ENCODE peak calls at places on chromosomes 6 and 20, in nine cellular contexts. One of them, this sample, is unnamed.

GRCh38 chr20:34017610-34018009 is 23.9 kb downstream of the RALY start:
- DNase-seq in naive thymus-derived CD8-positive, alpha-beta T cell: no peak
- DNase-seq in fibroblast of the conjunctiva: no peak
- DNase-seq in CD4-positive, alpha-beta T cell: no peak
- DNase-seq in activated T-cell treated with anti-CD3 and anti-CD28 coated beads, Interleukin-2, amount 50 U/mL, for 72 hours: no peak
- DNase-seq in stimulated activated CD4-positive, alpha-beta T cell treated with anti-CD3 and anti-CD28 coated beads, Interleukin-1b, Interleukin-23, amount 100 ng/mL, for 1 hour: no peak
- DNase-seq in foreskin fibroblast: peak; percentile 83
- DNase-seq in lower leg skin: no peak
- DNase-seq in left colon: no peak
- DNase-seq in this sample: no peak

GRCh38 chr6:141451176-141451507 is 681.6 kb upstream of the GJE1 start:
- DNase-seq in naive thymus-derived CD8-positive, alpha-beta T cell: no peak
- DNase-seq in fibroblast of the conjunctiva: no peak
- DNase-seq in CD4-positive, alpha-beta T cell: no peak
- DNase-seq in activated T-cell treated with anti-CD3 and anti-CD28 coated beads, Interleukin-2, amount 50 U/mL, for 72 hours: no peak
- DNase-seq in stimulated activated CD4-positive, alpha-beta T cell treated with anti-CD3 and anti-CD28 coated beads, Interleukin-1b, Interleukin-23, amount 100 ng/mL, for 1 hour: no peak
- DNase-seq in foreskin fibroblast: no peak
- DNase-seq in lower leg skin: no peak
- DNase-seq in left colon: no peak
- DNase-seq in this sample: no peak

GRCh38 chr20:16947346-16947943 is 199.3 kb downstream of the OTOR start:
- DNase-seq in naive thymus-derived CD8-positive, alpha-beta T cell: no peak
- DNase-seq in fibroblast of the conjunctiva: no peak
- DNase-seq in CD4-positive, alpha-beta T cell: no peak
- DNase-seq in activated T-cell treated with anti-CD3 and anti-CD28 coated beads, Interleukin-2, amount 50 U/mL, for 72 hours: no peak
- DNase-seq in stimulated activated CD4-positive, alpha-beta T cell treated with anti-CD3 and anti-CD28 coated beads, Interleukin-1b, Interleukin-23, amount 100 ng/mL, for 1 hour: no peak
- DNase-seq in foreskin fibroblast: no peak
- DNase-seq in lower leg skin: no peak
- DNase-seq in left colon: no peak
- DNase-seq in this sample: no peak

GRCh38 chr20:40536866-40537265 is 152.2 kb downstream of the MAFB start:
- DNase-seq in naive thymus-derived CD8-positive, alpha-beta T cell: no peak
- DNase-seq in fibroblast of the conjunctiva: no peak
- DNase-seq in CD4-positive, alpha-beta T cell: no peak
- DNase-seq in activated T-cell treated with anti-CD3 and anti-CD28 coated beads, Interleukin-2, amount 50 U/mL, for 72 hours: no peak
- DNase-seq in stimulated activated CD4-positive, alpha-beta T cell treated with anti-CD3 and anti-CD28 coated beads, Interleukin-1b, Interleukin-23, amount 100 ng/mL, for 1 hour: no peak
- DNase-seq in foreskin fibroblast: no peak
- DNase-seq in lower leg skin: no peak
- DNase-seq in left colon: no peak
- DNase-seq in this sample: no peak

GRCh38 chr6:95228636-95229035 is 348.7 kb upstream of the MANEA start:
- DNase-seq in naive thymus-derived CD8-positive, alpha-beta T cell: no peak
- DNase-seq in fibroblast of the conjunctiva: no peak
- DNase-seq in CD4-positive, alpha-beta T cell: no peak
- DNase-seq in activated T-cell treated with anti-CD3 and anti-CD28 coated beads, Interleukin-2, amount 50 U/mL, for 72 hours: no peak
- DNase-seq in stimulated activated CD4-positive, alpha-beta T cell treated with anti-CD3 and anti-CD28 coated beads, Interleukin-1b, Interleukin-23, amount 100 ng/mL, for 1 hour: no peak
- DNase-seq in foreskin fibroblast: no peak
- DNase-seq in lower leg skin: no peak
- DNase-seq in left colon: no peak
- DNase-seq in this sample: no peak

GRCh38 chr6:106005013-106005412 is 81.1 kb upstream of the PRDM1 start:
- DNase-seq in naive thymus-derived CD8-positive, alpha-beta T cell: no peak
- DNase-seq in fibroblast of the conjunctiva: no peak
- DNase-seq in CD4-positive, alpha-beta T cell: no peak
- DNase-seq in activated T-cell treated with anti-CD3 and anti-CD28 coated beads, Interleukin-2, amount 50 U/mL, for 72 hours: no peak
- DNase-seq in stimulated activated CD4-positive, alpha-beta T cell treated with anti-CD3 and anti-CD28 coated beads, Interleukin-1b, Interleukin-23, amount 100 ng/mL, for 1 hour: no peak
- DNase-seq in foreskin fibroblast: no peak
- DNase-seq in lower leg skin: no peak
- DNase-seq in left colon: no peak
- DNase-seq in this sample: no peak

GRCh38 chr6:28542440-28543293 is 17.0 kb downstream of the GPX5 start:
- DNase-seq in naive thymus-derived CD8-positive, alpha-beta T cell: peak; percentile 63
- DNase-seq in fibroblast of the conjunctiva: peak; percentile 69
- DNase-seq in CD4-positive, alpha-beta T cell: peak; percentile 38
- DNase-seq in activated T-cell treated with anti-CD3 and anti-CD28 coated beads, Interleukin-2, amount 50 U/mL, for 72 hours: peak; percentile 77
- DNase-seq in stimulated activated CD4-positive, alpha-beta T cell treated with anti-CD3 and anti-CD28 coated beads, Interleukin-1b, Interleukin-23, amount 100 ng/mL, for 1 hour: peak; percentile 24
- DNase-seq in foreskin fibroblast: peak; percentile 80
- DNase-seq in lower leg skin: no peak
- DNase-seq in left colon: peak; percentile 64
- DNase-seq in this sample: no peak

GRCh38 chr6:135226537-135226936 is 45.4 kb downstream of the MYB start:
- DNase-seq in naive thymus-derived CD8-positive, alpha-beta T cell: no peak
- DNase-seq in fibroblast of the conjunctiva: no peak
- DNase-seq in CD4-positive, alpha-beta T cell: no peak
- DNase-seq in activated T-cell treated with anti-CD3 and anti-CD28 coated beads, Interleukin-2, amount 50 U/mL, for 72 hours: no peak
- DNase-seq in stimulated activated CD4-positive, alpha-beta T cell treated with anti-CD3 and anti-CD28 coated beads, Interleukin-1b, Interleukin-23, amount 100 ng/mL, for 1 hour: no peak
- DNase-seq in foreskin fibroblast: no peak
- DNase-seq in lower leg skin: no peak
- DNase-seq in left colon: no peak
- DNase-seq in this sample: no peak

GRCh38 chr20:35601990-35602389 is 13.6 kb upstream of the SPAG4 start:
- DNase-seq in naive thymus-derived CD8-positive, alpha-beta T cell: no peak
- DNase-seq in fibroblast of the conjunctiva: no peak
- DNase-seq in CD4-positive, alpha-beta T cell: no peak
- DNase-seq in activated T-cell treated with anti-CD3 and anti-CD28 coated beads, Interleukin-2, amount 50 U/mL, for 72 hours: no peak
- DNase-seq in stimulated activated CD4-positive, alpha-beta T cell treated with anti-CD3 and anti-CD28 coated beads, Interleukin-1b, Interleukin-23, amount 100 ng/mL, for 1 hour: no peak
- DNase-seq in foreskin fibroblast: no peak
- DNase-seq in lower leg skin: peak; percentile 88
- DNase-seq in left colon: no peak
- DNase-seq in this sample: no peak

GRCh38 chr6:26124550-26125014 is 37.4 kb downstream of the HFE start:
- DNase-seq in naive thymus-derived CD8-positive, alpha-beta T cell: no peak
- DNase-seq in fibroblast of the conjunctiva: no peak
- DNase-seq in CD4-positive, alpha-beta T cell: no peak
- DNase-seq in activated T-cell treated with anti-CD3 and anti-CD28 coated beads, Interleukin-2, amount 50 U/mL, for 72 hours: no peak
- DNase-seq in stimulated activated CD4-positive, alpha-beta T cell treated with anti-CD3 and anti-CD28 coated beads, Interleukin-1b, Interleukin-23, amount 100 ng/mL, for 1 hour: no peak
- DNase-seq in foreskin fibroblast: no peak
- DNase-seq in lower leg skin: no peak
- DNase-seq in left colon: no peak
- DNase-seq in this sample: no peak

GRCh38 chr6:122696079-122696478 is 83.4 kb upstream of the FABP7 start:
- DNase-seq in naive thymus-derived CD8-positive, alpha-beta T cell: no peak
- DNase-seq in fibroblast of the conjunctiva: no peak
- DNase-seq in CD4-positive, alpha-beta T cell: no peak
- DNase-seq in activated T-cell treated with anti-CD3 and anti-CD28 coated beads, Interleukin-2, amount 50 U/mL, for 72 hours: no peak
- DNase-seq in stimulated activated CD4-positive, alpha-beta T cell treated with anti-CD3 and anti-CD28 coated beads, Interleukin-1b, Interleukin-23, amount 100 ng/mL, for 1 hour: no peak
- DNase-seq in foreskin fibroblast: peak; percentile 60
- DNase-seq in lower leg skin: no peak
- DNase-seq in left colon: no peak
- DNase-seq in this sample: no peak

GRCh38 chr6:119495230-119495683 is 145.7 kb upstream of the MAN1A1 start:
- DNase-seq in naive thymus-derived CD8-positive, alpha-beta T cell: no peak
- DNase-seq in fibroblast of the conjunctiva: no peak
- DNase-seq in CD4-positive, alpha-beta T cell: no peak
- DNase-seq in activated T-cell treated with anti-CD3 and anti-CD28 coated beads, Interleukin-2, amount 50 U/mL, for 72 hours: no peak
- DNase-seq in stimulated activated CD4-positive, alpha-beta T cell treated with anti-CD3 and anti-CD28 coated beads, Interleukin-1b, Interleukin-23, amount 100 ng/mL, for 1 hour: no peak
- DNase-seq in foreskin fibroblast: no peak
- DNase-seq in lower leg skin: no peak
- DNase-seq in left colon: peak; percentile 73
- DNase-seq in this sample: no peak

GRCh38 chr20:46928580-46929132 is 34.0 kb downstream of the EYA2 start:
- DNase-seq in naive thymus-derived CD8-positive, alpha-beta T cell: no peak
- DNase-seq in fibroblast of the conjunctiva: peak; percentile 64
- DNase-seq in CD4-positive, alpha-beta T cell: no peak
- DNase-seq in activated T-cell treated with anti-CD3 and anti-CD28 coated beads, Interleukin-2, amount 50 U/mL, for 72 hours: no peak
- DNase-seq in stimulated activated CD4-positive, alpha-beta T cell treated with anti-CD3 and anti-CD28 coated beads, Interleukin-1b, Interleukin-23, amount 100 ng/mL, for 1 hour: no peak
- DNase-seq in foreskin fibroblast: peak; percentile 52
- DNase-seq in lower leg skin: peak; percentile 85
- DNase-seq in left colon: no peak
- DNase-seq in this sample: no peak

GRCh38 chr20:11992426-11992825 is 74.7 kb downstream of the BTBD3 start:
- DNase-seq in naive thymus-derived CD8-positive, alpha-beta T cell: no peak
- DNase-seq in fibroblast of the conjunctiva: no peak
- DNase-seq in CD4-positive, alpha-beta T cell: no peak
- DNase-seq in activated T-cell treated with anti-CD3 and anti-CD28 coated beads, Interleukin-2, amount 50 U/mL, for 72 hours: no peak
- DNase-seq in stimulated activated CD4-positive, alpha-beta T cell treated with anti-CD3 and anti-CD28 coated beads, Interleukin-1b, Interleukin-23, amount 100 ng/mL, for 1 hour: no peak
- DNase-seq in foreskin fibroblast: no peak
- DNase-seq in lower leg skin: no peak
- DNase-seq in left colon: no peak
- DNase-seq in this sample: no peak

GRCh38 chr20:8664778-8665177 is 404.1 kb upstream of the PLCB4 start:
- DNase-seq in naive thymus-derived CD8-positive, alpha-beta T cell: no peak
- DNase-seq in fibroblast of the conjunctiva: no peak
- DNase-seq in CD4-positive, alpha-beta T cell: no peak
- DNase-seq in activated T-cell treated with anti-CD3 and anti-CD28 coated beads, Interleukin-2, amount 50 U/mL, for 72 hours: no peak
- DNase-seq in stimulated activated CD4-positive, alpha-beta T cell treated with anti-CD3 and anti-CD28 coated beads, Interleukin-1b, Interleukin-23, amount 100 ng/mL, for 1 hour: no peak
- DNase-seq in foreskin fibroblast: no peak
- DNase-seq in lower leg skin: no peak
- DNase-seq in left colon: no peak
- DNase-seq in this sample: no peak

GRCh38 chr6:44642870-44643522 is 255.5 kb downstream of the CDC5L start:
- DNase-seq in naive thymus-derived CD8-positive, alpha-beta T cell: no peak
- DNase-seq in fibroblast of the conjunctiva: no peak
- DNase-seq in CD4-positive, alpha-beta T cell: no peak
- DNase-seq in activated T-cell treated with anti-CD3 and anti-CD28 coated beads, Interleukin-2, amount 50 U/mL, for 72 hours: peak; percentile 83
- DNase-seq in stimulated activated CD4-positive, alpha-beta T cell treated with anti-CD3 and anti-CD28 coated beads, Interleukin-1b, Interleukin-23, amount 100 ng/mL, for 1 hour: no peak
- DNase-seq in foreskin fibroblast: no peak
- DNase-seq in lower leg skin: no peak
- DNase-seq in left colon: no peak
- DNase-seq in this sample: no peak

GRCh38 chr20:58661298-58662141 is 10.4 kb downstream of the STX16 start:
- DNase-seq in naive thymus-derived CD8-positive, alpha-beta T cell: peak; percentile 78
- DNase-seq in fibroblast of the conjunctiva: no peak
- DNase-seq in CD4-positive, alpha-beta T cell: peak; percentile 38
- DNase-seq in activated T-cell treated with anti-CD3 and anti-CD28 coated beads, Interleukin-2, amount 50 U/mL, for 72 hours: peak; percentile 43
- DNase-seq in stimulated activated CD4-positive, alpha-beta T cell treated with anti-CD3 and anti-CD28 coated beads, Interleukin-1b, Interleukin-23, amount 100 ng/mL, for 1 hour: no peak
- DNase-seq in foreskin fibroblast: no peak
- DNase-seq in lower leg skin: no peak
- DNase-seq in left colon: no peak
- DNase-seq in this sample: peak; percentile 59